ENCODE peak calls at places on chromosomes 3 and 15, in six cellular contexts. P is upper lobe of left lung, N is IMR-90, X is A549, R is esophagus muscularis mucosa, M is uterus. V is an unnamed sample.

GRCh38 chr3:42246091-42246490 is 19.9 kb downstream of the CCK start:
- DNase-seq in N (no peak), P (no peak), M (no peak), R (no peak), X (no peak), V (no peak)

GRCh38 chr3:141336672-141337522 is 31.4 kb upstream of the ZBTB38 start:
- DNase-seq in P (no peak), M (no peak), R (no peak), X (no peak), N (peak; percentile 87), V (no peak)

GRCh38 chr3:57755368-57756021 is 614 bp upstream of the SLMAP start:
- DNase-seq in M (no peak), P (peak; percentile 68), X (peak; percentile 44), N (peak; percentile 38), R (no peak), V (no peak)

GRCh38 chr3:9503283-9503682 is 50.3 kb downstream of the LHFPL4 start:
- DNase-seq in X (peak; percentile 83), P (peak; percentile 68), M (peak; percentile 58), N (peak; percentile 61), R (no peak), V (peak; percentile 37)

GRCh38 chr15:33292718-33293307 is 18.0 kb upstream of the RYR3 start:
- DNase-seq in M (peak; percentile 21), R (peak; percentile 82), N (peak; percentile 53), X (peak; percentile 59), P (peak; percentile 41), V (peak; percentile 30)

GRCh38 chr3:122628567-122628966 is 51.1 kb downstream of the PARP15 start:
- DNase-seq in M (no peak), P (no peak), X (no peak), N (no peak), R (no peak), V (no peak)

GRCh38 chr15:101635944-101636727 is 16.0 kb downstream of the TM2D3 start:
- DNase-seq in P (no peak), M (no peak), N (peak; percentile 60), X (no peak), R (peak; percentile 14), V (no peak)

GRCh38 chr3:100753846-100754245 is 44.6 kb downstream of the TFG start:
- DNase-seq in M (no peak), R (no peak), P (no peak), X (no peak), N (peak; percentile 43), V (no peak)

GRCh38 chr15:52731004-52731403 is 51.8 kb upstream of the ATOSA start:
- DNase-seq in N (no peak), X (no peak), P (no peak), M (no peak), R (no peak), V (no peak)

GRCh38 chr15:60076582-60077263 is 72.6 kb downstream of the FOXB1 start:
- DNase-seq in P (no peak), X (no peak), R (no peak), M (no peak), N (no peak), V (no peak)

GRCh38 chr3:29285356-29286070 is 4.6 kb downstream of the RBMS3 start:
- DNase-seq in N (peak; percentile 33), X (no peak), R (no peak), M (no peak), P (no peak), V (no peak)

DNA sequence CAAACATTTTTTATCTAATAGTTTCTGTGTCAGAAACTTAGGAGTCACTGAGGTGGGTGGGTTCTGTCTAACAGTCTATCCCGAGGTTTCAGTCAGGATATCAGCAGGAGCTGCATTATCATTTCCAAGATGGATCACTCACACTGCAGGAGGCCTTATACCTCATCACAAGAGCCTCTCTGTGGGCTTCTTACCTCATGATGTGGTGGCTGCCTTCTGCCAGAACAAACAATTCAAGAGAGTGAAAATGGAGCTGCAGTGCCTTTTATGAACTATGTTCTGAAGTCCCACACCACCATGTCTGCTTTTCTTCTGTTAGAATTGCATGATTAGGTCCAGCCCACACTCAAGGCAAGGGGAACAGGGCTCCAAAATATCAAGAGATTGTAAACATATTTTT is 27.9 kb downstream of the RFX7 start:
- DNase-seq in M (no peak), R (no peak), X (no peak), N (peak; percentile 88), P (no peak), V (no peak)
- TF ChIP-seq CTCF in M (no peak), R (no peak), X (no peak), N (no peak), P (no peak), V (no peak)

DNA sequence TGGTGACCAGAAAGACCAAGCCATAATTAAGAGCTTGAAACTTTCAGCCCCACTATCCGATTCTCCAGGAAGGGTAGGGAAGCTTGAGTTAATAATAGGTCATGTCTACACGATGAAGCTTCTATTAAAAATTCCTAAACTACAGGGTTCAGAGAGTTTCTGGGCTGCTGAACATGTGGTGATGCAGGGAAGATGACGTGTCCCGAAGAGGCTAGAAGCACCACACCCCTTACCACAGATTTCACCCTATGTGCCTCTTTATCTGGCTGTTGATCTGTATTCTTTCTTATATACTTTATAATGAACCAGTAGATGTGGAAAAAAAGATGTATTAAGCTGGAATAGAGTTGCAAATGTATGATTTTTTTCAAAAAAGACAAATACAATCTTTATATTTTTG is 473.4 kb downstream of the NLGN1 start:
- DNase-seq in M (no peak), P (no peak), X (no peak), R (no peak), N (no peak), V (no peak)
- TF ChIP-seq POLR2A in M (no peak), P (no peak), X (no peak), R (no peak), N (no peak), V (no peak)

GRCh38 chr15:36671017-36671416 is 91.6 kb downstream of the CDIN1 start:
- DNase-seq in N (no peak), X (no peak), R (no peak), M (no peak), P (no peak), V (no peak)

GRCh38 chr15:36680751-36681150 is 101.3 kb downstream of the CDIN1 start:
- DNase-seq in M (no peak), X (no peak), N (no peak), P (no peak), R (no peak), V (no peak)

GRCh38 chr15:36678308-36678707 is 98.9 kb downstream of the CDIN1 start:
- DNase-seq in X (no peak), N (no peak), R (no peak), M (no peak), P (no peak), V (no peak)

DNA sequence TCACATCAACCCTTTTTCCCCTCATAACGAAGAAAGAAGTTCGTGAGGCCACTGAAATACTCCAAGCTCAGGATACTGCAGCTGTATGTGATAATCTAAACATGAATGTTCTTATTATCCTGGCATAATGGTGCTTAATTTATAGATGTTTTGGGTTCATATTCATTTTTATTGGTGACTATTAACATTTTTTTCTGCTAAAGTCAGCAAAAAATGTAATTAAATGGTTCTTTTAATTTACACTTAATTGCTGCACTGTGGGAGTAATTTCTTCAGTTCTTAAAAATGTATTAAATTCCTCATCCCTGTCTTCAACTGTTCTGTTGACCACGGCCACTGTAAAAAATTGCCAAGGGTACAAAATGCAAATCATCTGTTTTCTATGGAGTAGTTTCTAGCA is 95.6 kb downstream of the CDIN1 start:
- DNase-seq in P (no peak), R (no peak), X (no peak), N (no peak), M (no peak), V (no peak)
- TF ChIP-seq CTCF in P (no peak), R (no peak), X (no peak), N (no peak), M (no peak), V (no peak)

DNA sequence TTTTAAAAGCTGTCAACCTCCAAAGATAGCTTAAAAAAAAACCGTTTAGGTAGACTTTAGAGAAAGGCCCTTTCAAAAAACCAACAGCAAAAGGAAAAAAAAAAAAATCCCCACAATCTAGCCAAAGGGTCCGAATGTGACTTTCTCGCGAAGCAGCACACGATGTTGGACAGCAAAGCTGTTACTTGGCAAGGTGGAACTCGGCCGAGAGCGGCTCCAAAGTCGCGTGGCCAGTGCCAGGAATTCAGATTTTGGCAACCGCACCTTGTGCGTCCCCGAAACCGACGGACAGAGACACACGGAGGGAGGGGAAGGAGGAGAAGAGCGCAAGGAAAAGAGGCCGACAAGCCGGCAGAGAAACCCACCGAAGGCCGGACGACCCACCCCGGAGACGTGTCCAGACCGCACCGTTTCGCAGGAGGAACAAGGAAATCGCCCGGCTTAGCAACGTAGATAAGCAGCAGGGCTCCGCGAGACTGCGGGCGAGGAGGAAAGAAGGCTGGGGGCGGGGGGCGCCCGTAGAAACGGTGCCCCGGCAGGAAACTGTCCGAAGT is 517.3 kb downstream of the MECOM start:
- DNase-seq in N (peak; percentile 64), P (peak; percentile 53), M (no peak), R (no peak), X (peak; percentile 24), V (peak; percentile 82)
- TF ChIP-seq POLR2A in N (peak; percentile 64), P (no peak), M (peak; percentile 34), R (no peak), X (no peak), V (no peak)

GRCh38 chr3:45343947-45344346 is 44.4 kb upstream of the LARS2 start:
- DNase-seq in R (no peak), P (no peak), X (peak; percentile 5), N (peak; percentile 18), M (no peak), V (no peak)
- TF ChIP-seq CTCF in R (no peak), P (no peak), X (no peak), N (no peak), M (no peak), V (no peak)

GRCh38 chr15:85318048-85318731 is 62.2 kb upstream of the AKAP13 start:
- DNase-seq in X (peak; percentile 29), N (peak; percentile 98), R (no peak), P (peak; percentile 45), M (no peak), V (no peak)
- TF ChIP-seq POLR2A in X (no peak), N (no peak), R (no peak), P (no peak), M (no peak), V (no peak)

V was measured in lower leg skin.